ENCODE peak calls at places on chromosomes 3 and 15, in seven cellular contexts. T, Y, C, F, L, U and D are unnamed samples.
A peak's percentile ranks its signal among the peaks of the same experiment; 100 is the strongest.

GRCh38 chr3:87350367-87351199 is 74.2 kb upstream of the POU1F1 start:
- DNase-seq in T (no peak), Y (peak; percentile 43), C (peak; percentile 50), F (peak; percentile 21), L (no peak), U (peak; percentile 55), D (peak; percentile 47)

GRCh38 chr15:80743189-80743833 is 35.9 kb upstream of the CEMIP start:
- DNase-seq in T (no peak), Y (no peak), C (peak; percentile 72), F (peak; percentile 4), L (no peak), U (no peak), D (peak; percentile 57)

GRCh38 chr3:160774172-160774571 is 18.1 kb downstream of the PPM1L start:
- DNase-seq in T (no peak), Y (no peak), C (no peak), F (no peak), L (no peak), U (no peak), D (no peak)

GRCh38 chr15:66879968-66880367 is 177.9 kb downstream of the SMAD6 start:
- DNase-seq in T (no peak), Y (no peak), C (no peak), F (no peak), L (no peak), U (no peak), D (no peak)

GRCh38 chr3:100073049-100073422 is 41.3 kb downstream of the FILIP1L start:
- DNase-seq in T (no peak), Y (no peak), C (no peak), F (no peak), L (no peak), U (no peak), D (no peak)

GRCh38 chr3:81689617-81690016 is 71.8 kb downstream of the GBE1 start:
- DNase-seq in T (no peak), Y (no peak), C (no peak), F (no peak), L (no peak), U (peak; percentile 1), D (no peak)

GRCh38 chr3:72245183-72245811 is 460.3 kb upstream of the PROK2 start:
- DNase-seq in T (no peak), Y (no peak), C (no peak), F (no peak), L (no peak), U (no peak), D (no peak)

GRCh38 chr3:129491794-129492193 is 36.6 kb upstream of the RHO start:
- DNase-seq in T (no peak), Y (no peak), C (no peak), F (no peak), L (no peak), U (no peak), D (peak; percentile 85)

GRCh38 chr15:66986951-66987350 is 78.5 kb upstream of the SMAD3 start:
- DNase-seq in T (no peak), Y (no peak), C (no peak), F (no peak), L (no peak), U (no peak), D (no peak)

GRCh38 chr3:177191108-177191779 is 6.0 kb downstream of the TBL1XR1 start:
- DNase-seq in T (no peak), Y (no peak), C (no peak), F (no peak), L (no peak), U (no peak), D (no peak)

GRCh38 chr3:153285194-153285641 is 123.2 kb downstream of the RAP2B start:
- DNase-seq in T (no peak), Y (no peak), C (peak; percentile 74), F (no peak), L (no peak), U (peak; percentile 63), D (peak; percentile 34)

GRCh38 chr3:127770671-127771370 is 51.5 kb downstream of the MGLL start:
- DNase-seq in T (no peak), Y (no peak), C (peak; percentile 41), F (no peak), L (no peak), U (no peak), D (no peak)

GRCh38 chr15:70098461-70099166 is 897 bp upstream of the TLE3 start:
- DNase-seq in T (peak; percentile 77), Y (peak; percentile 76), C (peak; percentile 66), F (peak; percentile 54), L (no peak), U (peak; percentile 83), D (no peak)

GRCh38 chr3:37054370-37054769 is 61.1 kb downstream of the MLH1 start:
- DNase-seq in T (no peak), Y (no peak), C (peak; percentile 86), F (no peak), L (no peak), U (no peak), D (peak; percentile 46)

GRCh38 chr15:63052961-63053698 is 10.6 kb downstream of the TPM1 start:
- DNase-seq in T (no peak), Y (no peak), C (peak; percentile 82), F (peak; percentile 63), L (no peak), U (peak; percentile 97), D (no peak)

GRCh38 chr3:35404571-35404970 is 234.8 kb upstream of the ARPP21 start:
- DNase-seq in T (no peak), Y (no peak), C (no peak), F (no peak), L (no peak), U (no peak), D (no peak)

GRCh38 chr15:95894407-95894956 is 436.0 kb upstream of the NR2F2 start:
- DNase-seq in T (no peak), Y (no peak), C (peak; percentile 30), F (no peak), L (no peak), U (no peak), D (no peak)

GRCh38 chr15:99992611-99993231 is 259.5 kb upstream of the LYSMD4 start:
- DNase-seq in T (no peak), Y (no peak), C (no peak), F (no peak), L (no peak), U (no peak), D (no peak)

GRCh38 chr3:181730364-181730763 is 18.6 kb downstream of the SOX2 start:
- DNase-seq in T (no peak), Y (no peak), C (no peak), F (no peak), L (no peak), U (no peak), D (no peak)

GRCh38 chr15:49135893-49136292 is 19.5 kb downstream of the COPS2 start:
- DNase-seq in T (no peak), Y (no peak), C (peak; percentile 44), F (peak; percentile 35), L (no peak), U (no peak), D (peak; percentile 92)

GRCh38 chr3:28853830-28854229 is 427.0 kb upstream of the RBMS3 start:
- DNase-seq in T (no peak), Y (no peak), C (peak; percentile 17), F (no peak), L (no peak), U (no peak), D (peak; percentile 45)

GRCh38 chr3:58018892-58019291 is 10.7 kb downstream of the FLNB start:
- DNase-seq in T (no peak), Y (no peak), C (no peak), F (no peak), L (no peak), U (no peak), D (no peak)

GRCh38 chr15:49060710-49061483 is 14.7 kb upstream of the SECISBP2L start:
- DNase-seq in T (no peak), Y (no peak), C (peak; percentile 42), F (no peak), L (no peak), U (peak; percentile 8), D (peak; percentile 71)

GRCh38 chr3:19934098-19934566 is at the start of gene EFHB:
- DNase-seq in T (peak; percentile 92), Y (peak; percentile 50), C (peak; percentile 70), F (peak; percentile 72), L (peak; percentile 27), U (peak; percentile 96), D (peak; percentile 10)

DNA sequence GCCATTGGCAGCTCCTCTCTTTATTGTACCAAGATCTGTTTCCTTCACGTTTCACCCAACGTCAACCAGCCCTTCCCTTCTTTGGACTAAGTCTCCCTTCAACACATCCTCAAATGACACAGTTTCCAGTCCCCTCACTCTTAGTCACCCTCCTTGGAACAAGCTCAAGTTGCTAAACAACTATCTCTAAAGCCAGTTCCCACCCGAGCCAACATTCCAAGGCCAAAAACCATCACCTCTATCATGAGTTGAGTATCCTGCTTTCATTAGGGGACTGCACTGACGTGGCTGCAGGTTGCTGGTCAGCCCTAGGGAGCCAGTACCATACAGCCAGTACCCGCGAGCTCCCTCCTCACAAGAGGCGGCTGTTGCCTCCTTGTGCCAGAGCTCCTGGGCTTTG is 73.8 kb downstream of the LIPC start:
- DNase-seq in T (no peak), Y (no peak), C (no peak), F (no peak), L (no peak), U (no peak), D (peak; percentile 39)
- H4K8ac ChIP-seq in T (no peak overlapping the region), Y (no peak overlapping the region), C (no peak overlapping the region), F (no peak overlapping the region), L (no peak overlapping the region), U (no peak overlapping the region), D (no peak overlapping the region)

GRCh38 chr3:116318370-116318769 is 126.9 kb downstream of the LSAMP start:
- DNase-seq in T (no peak), Y (no peak), C (no peak), F (no peak), L (no peak), U (no peak), D (no peak)
- H4K8ac ChIP-seq in T (no peak overlapping the region), Y (no peak overlapping the region), C (no peak overlapping the region), F (no peak overlapping the region), L (no peak overlapping the region), U (no peak overlapping the region), D (no peak overlapping the region)

DNA sequence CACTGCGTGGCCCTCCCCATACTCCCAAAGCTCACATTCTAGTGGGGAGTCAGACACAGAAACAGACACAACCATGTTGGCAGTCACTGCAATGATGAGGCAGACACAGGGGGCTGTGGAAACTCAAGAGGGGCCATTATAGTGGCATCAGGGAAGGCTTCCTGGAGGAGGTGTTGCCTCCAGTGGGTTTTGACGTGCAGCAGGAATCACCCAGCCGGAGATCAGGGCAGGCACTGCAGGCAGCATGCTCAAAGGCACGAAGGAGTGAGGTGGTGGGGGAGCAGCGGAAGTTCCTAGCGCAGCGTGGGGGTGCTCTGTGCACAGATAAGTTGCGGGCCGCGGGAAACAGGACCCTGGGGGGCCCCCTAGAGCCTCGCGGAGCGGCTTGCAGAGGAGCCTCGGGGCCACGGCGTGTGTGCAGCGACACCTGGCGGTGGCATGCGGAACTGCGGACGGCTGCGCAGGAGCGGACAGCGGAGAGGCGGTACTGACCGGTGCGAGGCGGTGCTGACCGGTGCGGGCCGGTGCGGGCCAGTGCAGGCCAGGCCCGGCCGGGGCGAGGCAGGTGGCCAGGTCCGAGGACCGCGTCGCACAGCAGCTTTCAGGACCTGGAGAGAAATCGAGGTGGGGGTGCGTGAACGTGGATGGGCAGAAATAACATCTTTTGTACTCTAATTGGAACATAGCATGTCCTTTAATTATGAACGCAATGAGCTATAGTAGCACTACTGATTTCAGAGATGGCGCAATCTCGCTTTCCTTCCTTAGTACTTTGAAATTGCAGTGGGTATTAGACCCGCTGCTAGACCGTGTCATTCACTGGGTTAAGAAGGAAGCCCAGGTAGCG is 101.5 kb downstream of the FBLN2 start:
- DNase-seq in T (peak; percentile 93), Y (peak; percentile 85), C (peak; percentile 66), F (peak; percentile 65), L (peak; percentile 54), U (peak; percentile 90), D (peak; percentile 55)
- H4K8ac ChIP-seq in T (no peak overlapping the region), Y (no peak overlapping the region), C (no peak overlapping the region), F (no peak overlapping the region), L (peak overlapping the region; percentile 92), U (no peak overlapping the region), D (no peak overlapping the region)

GRCh38 chr3:56985460-56986327 is 74.8 kb upstream of the SPATA12 start:
- DNase-seq in T (no peak), Y (no peak), C (peak; percentile 34), F (no peak), L (no peak), U (no peak), D (peak; percentile 38)
- H4K8ac ChIP-seq in T (no peak overlapping the region), Y (no peak overlapping the region), C (peak overlapping the region; percentile 19), F (no peak overlapping the region), L (no peak overlapping the region), U (no peak overlapping the region), D (no peak overlapping the region)